ENCODE peak calls at places on chromosomes 4 and X, in five cellular contexts. V is transverse colon, D is SK-N-SH, E is spleen, S is GM12878. X is an unnamed sample.

GRCh38 chr4:89294583-89295244 is 12.9 kb downstream of the GPRIN3 start:
- DNase-seq in V (no peak), E (no peak), D (no peak), S (no peak), X (no peak)

GRCh38 chr4:182531555-182532162 is 288.5 kb downstream of the TENM3 start:
- DNase-seq in S (no peak), D (no peak), V (no peak), E (no peak), X (no peak)

GRCh38 chr4:76526585-76526990 is 91.6 kb downstream of the SHROOM3 start:
- DNase-seq in E (no peak), D (no peak), S (no peak), V (no peak), X (no peak)

GRCh38 chr4:70236125-70236524 is 6.3 kb upstream of the CSN3 start:
- DNase-seq in S (no peak), E (no peak), V (no peak), D (no peak), X (no peak)

GRCh38 chr4:111854494-111855087 is 290.7 kb upstream of the FAM241A start:
- DNase-seq in V (peak), E (no peak), S (no peak), D (peak), X (no peak)

GRCh38 chrX:120672841-120673530 is 43.1 kb upstream of the C1GALT1C1 start:
- DNase-seq in S (no peak), V (no peak), E (no peak), D (no peak), X (no peak)

GRCh38 chrX:135009057-135009605 is 13.2 kb downstream of the RTL8B start:
- DNase-seq in D (no peak), E (no peak), S (no peak), V (no peak), X (no peak)

GRCh38 chrX:48617542-48618340 is 20.4 kb downstream of the WDR13 start:
- DNase-seq in S (no peak), E (no peak), V (no peak), D (no peak), X (no peak)

GRCh38 chr4:162849922-162850321 is 316.8 kb downstream of the NAF1 start:
- DNase-seq in V (no peak), D (no peak), S (no peak), E (no peak), X (no peak)

GRCh38 chrX:9555354-9555753 is 90.5 kb downstream of the TBL1X start:
- DNase-seq in E (no peak), V (no peak), D (no peak), S (no peak), X (no peak)

GRCh38 chr4:181964731-181965130 is 278.5 kb upstream of the TENM3 start:
- DNase-seq in V (no peak), D (no peak), E (no peak), S (no peak), X (no peak)

GRCh38 chr4:121696641-121697461 is at the start of gene ANXA5:
- DNase-seq in E (peak), D (peak), V (peak), S (no peak), X (no peak)

GRCh38 chr4:120291541-120291940 is 224.9 kb upstream of the MAD2L1 start:
- DNase-seq in V (no peak), S (no peak), D (no peak), E (no peak), X (no peak)

GRCh38 chr4:112702892-112703291 is 65.9 kb downstream of the LARP7 start:
- DNase-seq in E (no peak), S (no peak), D (no peak), V (no peak), X (no peak)

GRCh38 chrX:10254746-10255145 is 98.0 kb downstream of the CLCN4 start:
- DNase-seq in E (no peak), D (peak), V (no peak), S (no peak), X (no peak)

GRCh38 chr4:169385356-169385755 is 114.6 kb upstream of the SH3RF1 start:
- DNase-seq in D (no peak), S (no peak), V (no peak), E (no peak), X (no peak)

GRCh38 chr4:18051281-18051680 is 29.7 kb upstream of the LCORL start:
- DNase-seq in D (no peak), S (no peak), E (no peak), V (no peak), X (no peak)

GRCh38 chr4:108048157-108048556 is 58.5 kb downstream of the HADH start:
- DNase-seq in D (no peak), V (no peak), E (no peak), S (no peak), X (no peak)

GRCh38 chr4:163495900-163496299 is 1.4 kb downstream of the TMA16 start:
- DNase-seq in D (peak), S (peak), V (no peak), E (no peak), X (no peak)

GRCh38 chr4:153241970-153242847 is 38.0 kb downstream of the TRIM2 start:
- DNase-seq in V (no peak), D (no peak), S (no peak), E (no peak), X (no peak)

GRCh38 chr4:172709376-172709775 is 459.2 kb upstream of the GALNT7 start:
- DNase-seq in E (no peak), S (no peak), D (no peak), V (no peak), X (no peak)

GRCh38 chr4:164383187-164384181 is 370.4 kb upstream of the SMIM31 start:
- DNase-seq in E (peak), D (peak), S (no peak), V (no peak), X (no peak)

GRCh38 chr4:56026596-56026995 is 77.9 kb downstream of the CEP135 start:
- DNase-seq in E (no peak), V (no peak), D (no peak), S (no peak), X (no peak)

GRCh38 chrX:68920541-68920940 is 91.7 kb downstream of the EFNB1 start:
- DNase-seq in S (no peak), E (no peak), V (no peak), D (no peak), X (no peak)

GRCh38 chrX:68918202-68918601 is 89.4 kb downstream of the EFNB1 start:
- DNase-seq in E (no peak), V (no peak), S (no peak), D (no peak), X (no peak)

GRCh38 chrX:68921937-68922456 is 93.2 kb downstream of the EFNB1 start:
- DNase-seq in E (no peak), V (no peak), S (no peak), D (no peak), X (no peak)

GRCh38 chrX:68917799-68918198 is 89.0 kb downstream of the EFNB1 start:
- DNase-seq in S (no peak), D (peak), E (no peak), V (no peak), X (no peak)

GRCh38 chrX:68919707-68920106 is 90.9 kb downstream of the EFNB1 start:
- DNase-seq in S (no peak), D (no peak), E (no peak), V (no peak), X (no peak)
- TF ChIP-seq POLR2AphosphoS5 in S (no peak), D (no peak), E (no peak), V (no peak), X (no peak)

DNA sequence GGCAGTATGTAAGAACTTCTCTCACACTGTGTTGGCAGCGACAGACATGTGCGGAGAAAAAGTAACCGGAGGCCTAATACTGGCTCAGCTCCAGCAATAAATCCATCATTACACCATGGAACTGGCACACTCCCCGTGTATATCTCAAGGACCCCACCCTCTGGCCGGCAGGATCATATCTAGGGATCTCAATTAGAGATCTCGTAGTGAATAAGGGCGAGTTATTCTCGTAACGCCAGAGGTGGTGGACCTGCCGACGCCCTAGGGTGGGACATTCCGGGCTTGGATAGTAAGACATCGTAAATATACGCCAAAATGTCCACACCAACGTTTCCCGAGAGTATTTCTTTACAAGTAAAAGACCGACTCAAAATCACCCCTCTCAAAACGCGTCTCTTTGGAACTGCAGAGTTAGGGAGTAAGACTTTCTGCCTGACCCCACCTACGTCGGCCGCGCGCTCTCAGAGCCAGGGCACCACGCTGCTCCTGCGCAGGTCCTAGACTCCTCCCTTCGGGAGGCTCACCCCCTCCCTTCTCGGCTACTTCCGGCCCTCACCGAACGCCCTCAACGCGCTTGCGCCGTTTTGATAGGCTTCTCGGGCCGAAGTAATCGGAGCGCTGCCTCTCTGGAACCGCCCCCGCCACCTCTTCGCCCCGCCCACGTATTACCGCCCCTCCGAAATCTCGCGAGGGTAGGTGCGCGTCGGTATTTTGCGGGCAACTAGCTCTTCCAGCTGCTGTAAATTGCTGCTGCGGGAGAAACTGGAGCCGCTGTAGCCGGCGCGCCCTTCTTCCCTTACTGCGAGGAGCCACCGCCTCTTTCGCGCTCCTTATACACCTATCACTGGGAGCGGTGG is at the start of gene WDR44:
- DNase-seq in D (peak), S (peak), E (peak), V (peak), X (peak)
- TF ChIP-seq POLR2AphosphoS5 in D (peak), S (peak), E (peak), V (peak), X (peak)

GRCh38 chr4:86286729-86287128 is 73.1 kb downstream of the MAPK10 start:
- DNase-seq in S (no peak), E (no peak), V (no peak), D (no peak), X (no peak)
- TF ChIP-seq POLR2AphosphoS5 in S (no peak), E (no peak), V (no peak), D (no peak), X (no peak)

GRCh38 chr4:110801591-110801990 is 178.7 kb upstream of the PITX2 start:
- DNase-seq in V (no peak), E (no peak), D (no peak), S (no peak), X (no peak)
- TF ChIP-seq POLR2AphosphoS5 in V (no peak), E (no peak), D (no peak), S (no peak), X (no peak)

X was measured in vagina.